ENCODE peak calls at places on chromosome 7, in six cellular contexts. Z is endothelial cell of umbilical vein, V is dorsolateral prefrontal cortex, X is colonic mucosa, Q is fibroblast of mammary gland, A is body of pancreas. B is an unnamed sample.

GRCh38 chr7:20310963-20311742 is 19.5 kb upstream of the ITGB8 start:
- DNase-seq in Z (peak; percentile 76), V (no peak), X (no peak), Q (peak; percentile 65), A (no peak), B (peak; percentile 82)

GRCh38 chr7:88040694-88041093 is 106.6 kb downstream of the ADAM22 start:
- DNase-seq in Z (no peak), V (no peak), X (no peak), Q (peak; percentile 77), A (no peak), B (peak; percentile 14)

GRCh38 chr7:106166651-106167342 is 54.7 kb upstream of the SYPL1 start:
- DNase-seq in Z (peak; percentile 69), V (no peak), X (peak; percentile 70), Q (peak; percentile 87), A (peak; percentile 48), B (peak; percentile 92)

GRCh38 chr7:114765331-114766125 is 156.4 kb upstream of the MDFIC start:
- DNase-seq in Z (no peak), V (no peak), X (no peak), Q (peak; percentile 19), A (no peak), B (no peak)

GRCh38 chr7:77276120-77276519 is 76.5 kb upstream of the FGL2 start:
- DNase-seq in Z (no peak), V (no peak), X (no peak), Q (no peak), A (no peak), B (peak; percentile 36)

GRCh38 chr7:96067321-96067720 is 254.6 kb downstream of the SLC25A13 start:
- DNase-seq in Z (no peak), V (no peak), X (no peak), Q (no peak), A (no peak), B (no peak)

GRCh38 chr7:99102809-99103690 is 40.9 kb downstream of the SMURF1 start:
- DNase-seq in Z (peak; percentile 56), V (no peak), X (no peak), Q (peak; percentile 89), A (no peak), B (peak; percentile 67)

GRCh38 chr7:553637-554111 is 34.0 kb upstream of the PDGFA start:
- DNase-seq in Z (no peak), V (no peak), X (no peak), Q (no peak), A (no peak), B (no peak)

GRCh38 chr7:99469381-99470065 is 3.2 kb upstream of the ZNF789 start:
- DNase-seq in Z (no peak), V (no peak), X (no peak), Q (peak; percentile 54), A (no peak), B (peak; percentile 17)

GRCh38 chr7:142582351-142582750 is 166.9 kb upstream of the PRSS1 start:
- DNase-seq in Z (no peak), V (no peak), X (no peak), Q (no peak), A (no peak), B (no peak)

GRCh38 chr7:74505426-74506328 is 52.0 kb downstream of the GTF2IRD1 start:
- DNase-seq in Z (no peak), V (no peak), X (no peak), Q (no peak), A (no peak), B (peak; percentile 28)

GRCh38 chr7:126856691-126857291 is 395.9 kb downstream of the GRM8 start:
- DNase-seq in Z (peak; percentile 4), V (no peak), X (no peak), Q (peak; percentile 2), A (no peak), B (peak; percentile 54)

GRCh38 chr7:94449151-94449725 is 54.5 kb downstream of the COL1A2 start:
- DNase-seq in Z (peak; percentile 51), V (no peak), X (no peak), Q (peak; percentile 64), A (no peak), B (peak; percentile 75)

GRCh38 chr7:69962077-69962855 is 364.0 kb downstream of the AUTS2 start:
- DNase-seq in Z (no peak), V (no peak), X (no peak), Q (no peak), A (no peak), B (no peak)

GRCh38 chr7:27245124-27245797 is 2.7 kb downstream of the EVX1 start:
- DNase-seq in Z (no peak), V (no peak), X (no peak), Q (no peak), A (no peak), B (no peak)

GRCh38 chr7:78139335-78139734 is 340.8 kb downstream of the PHTF2 start:
- DNase-seq in Z (no peak), V (no peak), X (no peak), Q (peak; percentile 94), A (no peak), B (no peak)

GRCh38 chr7:50685445-50686070 is 97.1 kb downstream of the GRB10 start:
- DNase-seq in Z (no peak), V (no peak), X (no peak), Q (no peak), A (no peak), B (no peak)

GRCh38 chr7:76354516-76354915 is 4.3 kb downstream of the YWHAG start:
- DNase-seq in Z (no peak), V (no peak), X (no peak), Q (no peak), A (no peak), B (no peak)

GRCh38 chr7:140212100-140212881 is 35.5 kb upstream of the KDM7A start:
- DNase-seq in Z (no peak), V (no peak), X (peak; percentile 86), Q (peak; percentile 86), A (no peak), B (no peak)

GRCh38 chr7:286278-286677 is 3.7 kb upstream of the FOXL3 start:
- DNase-seq in Z (no peak), V (peak; percentile 35), X (no peak), Q (no peak), A (no peak), B (no peak)

GRCh38 chr7:155988421-155988820 is 176.2 kb upstream of the SHH start:
- DNase-seq in Z (no peak), V (no peak), X (no peak), Q (no peak), A (no peak), B (no peak)

GRCh38 chr7:97024209-97025129 is at the start of gene DLX5:
- DNase-seq in Z (no peak), V (no peak), X (no peak), Q (peak; percentile 41), A (no peak), B (no peak)

GRCh38 chr7:98456851-98457250 is 56.0 kb upstream of the BAIAP2L1 start:
- DNase-seq in Z (no peak), V (no peak), X (no peak), Q (no peak), A (no peak), B (no peak)

GRCh38 chr7:19122018-19122588 is 4.7 kb upstream of the TWIST1 start:
- DNase-seq in Z (peak; percentile 56), V (no peak), X (no peak), Q (peak; percentile 78), A (no peak), B (peak; percentile 90)

GRCh38 chr7:120733143-120733542 is 124.8 kb downstream of the TSPAN12 start:
- DNase-seq in Z (peak; percentile 27), V (no peak), X (no peak), Q (peak; percentile 95), A (no peak), B (peak; percentile 89)

GRCh38 chr7:13835442-13835841 is 154.0 kb downstream of the ETV1 start:
- DNase-seq in Z (no peak), V (no peak), X (no peak), Q (no peak), A (no peak), B (no peak)

GRCh38 chr7:19378340-19378704 is 233.1 kb upstream of the FERD3L start:
- DNase-seq in Z (no peak), V (no peak), X (no peak), Q (no peak), A (no peak), B (peak; percentile 29)

GRCh38 chr7:101094791-101095375 is 9.6 kb downstream of the TRIM56 start:
- DNase-seq in Z (peak; percentile 63), V (no peak), X (peak; percentile 66), Q (peak; percentile 84), A (peak; percentile 49), B (peak; percentile 78)

GRCh38 chr7:36075561-36075960 is 77.5 kb upstream of the EEPD1 start:
- DNase-seq in Z (no peak), V (no peak), X (no peak), Q (no peak), A (no peak), B (peak; percentile 26)

GRCh38 chr7:122896509-122896908 is 10.2 kb upstream of the CADPS2 start:
- DNase-seq in Z (no peak), V (no peak), X (no peak), Q (no peak), A (no peak), B (peak; percentile 48)

GRCh38 chr7:148162808-148163207 is 427.8 kb upstream of the C7orf33 start:
- DNase-seq in Z (no peak), V (no peak), X (no peak), Q (no peak), A (peak; percentile 31), B (no peak)

GRCh38 chr7:88217675-88218427 is 2.0 kb downstream of the SRI start:
- DNase-seq in Z (no peak), V (no peak), X (no peak), Q (no peak), A (no peak), B (no peak)

GRCh38 chr7:71131753-71132520 is at the start of gene GALNT17:
- DNase-seq in Z (no peak), V (no peak), X (no peak), Q (no peak), A (peak; percentile 24), B (no peak)
- H3K4me3 ChIP-seq in Z (no peak within 1 kb of the TSS), V (peak within 1 kb of the TSS; percentile 67), X (peak within 1 kb of the TSS; percentile 24), Q (no peak within 1 kb of the TSS), A (peak within 1 kb of the TSS; percentile 36), B (peak within 1 kb of the TSS; percentile 41)

GRCh38 chr7:29087840-29088169 is 58.5 kb downstream of the CPVL start:
- DNase-seq in Z (no peak), V (no peak), X (no peak), Q (no peak), A (no peak), B (no peak)
- TF ChIP-seq CTCF in Z (no peak), V (no peak), X (no peak), Q (no peak), A (no peak), B (no peak)

DNA sequence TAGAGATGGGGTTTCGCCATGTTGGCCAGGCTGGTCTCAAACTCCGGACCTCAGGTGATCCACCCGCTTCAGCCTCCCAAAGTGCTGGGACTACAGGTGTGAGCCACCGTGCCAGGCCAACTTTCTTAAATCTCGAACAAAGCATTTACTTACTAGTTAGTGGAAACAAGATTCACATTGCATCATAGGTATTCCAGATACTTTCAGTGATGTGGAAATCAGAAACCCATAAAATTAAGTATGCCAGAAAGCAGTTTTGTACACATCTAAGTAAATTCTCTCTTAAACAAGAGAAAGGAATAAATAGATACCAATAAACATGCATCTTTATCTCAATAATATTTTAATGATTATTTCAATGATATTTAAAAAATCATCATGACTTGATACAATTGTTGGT is 75.5 kb downstream of the DGKI start:
- DNase-seq in Z (no peak), V (no peak), X (no peak), Q (no peak), A (no peak), B (peak; percentile 28)
- H3K4me3 ChIP-seq in Z (no peak overlapping the region), V (no peak overlapping the region), X (no peak overlapping the region), Q (no peak overlapping the region), A (no peak overlapping the region), B (no peak overlapping the region)

GRCh38 chr7:125088555-125088954 is 158.9 kb upstream of the POT1 start:
- DNase-seq in Z (no peak), V (no peak), X (no peak), Q (no peak), A (no peak), B (no peak)
- TF ChIP-seq CTCF in Z (no peak), V (no peak), X (no peak), Q (no peak), A (no peak), B (no peak)

B was measured in choroid plexus epithelial cell.